ENCODE peak calls at places on chromosome 22, in ten cellular contexts. One of them, this sample, is unnamed.

GRCh38 chr22:19965771-19966709 is 24.4 kb upstream of the TXNRD2 start:
- DNase-seq in heart right ventricle: no peak
- DNase-seq in cardiac fibroblast: no peak
- DNase-seq in NT2/D1: no peak
- DNase-seq in activated B cell treated with CpG ODN at 0.5 μM for 24 hours: no peak
- DNase-seq in SK-MEL-5: peak; percentile 41
- DNase-seq in stimulated activated CD8-positive, alpha-beta memory T cell treated with anti-CD3 and anti-CD28 coated beads, Interleukin-4, amount 100 ng/mL, for 24 hours: no peak
- DNase-seq in HuH-7.5: no peak
- DNase-seq in colonic mucosa: no peak
- DNase-seq in stimulated activated naive CD4-positive, alpha-beta T cell: no peak
- DNase-seq in this sample: no peak

GRCh38 chr22:23152238-23153114 is 7.2 kb downstream of the RAB36 start:
- DNase-seq in NT2/D1: no peak
- DNase-seq in activated B cell treated with CpG ODN at 0.5 μM for 24 hours: peak; percentile 30
- DNase-seq in colonic mucosa: no peak
- DNase-seq in stimulated activated naive CD4-positive, alpha-beta T cell: no peak
- DNase-seq in HuH-7.5: no peak
- DNase-seq in stimulated activated CD8-positive, alpha-beta memory T cell treated with anti-CD3 and anti-CD28 coated beads, Interleukin-4, amount 100 ng/mL, for 24 hours: no peak
- DNase-seq in heart right ventricle: no peak
- DNase-seq in cardiac fibroblast: no peak
- DNase-seq in SK-MEL-5: no peak
- DNase-seq in this sample: peak; percentile 90

GRCh38 chr22:36368359-36368983 is 19.3 kb downstream of the MYH9 start:
- DNase-seq in cardiac fibroblast: peak; percentile 87
- DNase-seq in SK-MEL-5: peak; percentile 88
- DNase-seq in stimulated activated naive CD4-positive, alpha-beta T cell: peak; percentile 25
- DNase-seq in activated B cell treated with CpG ODN at 0.5 μM for 24 hours: no peak
- DNase-seq in colonic mucosa: no peak
- DNase-seq in NT2/D1: peak; percentile 84
- DNase-seq in heart right ventricle: no peak
- DNase-seq in HuH-7.5: no peak
- DNase-seq in stimulated activated CD8-positive, alpha-beta memory T cell treated with anti-CD3 and anti-CD28 coated beads, Interleukin-4, amount 100 ng/mL, for 24 hours: no peak
- DNase-seq in this sample: peak; percentile 72

GRCh38 chr22:39234157-39234793 is 10.5 kb downstream of the PDGFB start:
- DNase-seq in activated B cell treated with CpG ODN at 0.5 μM for 24 hours: no peak
- DNase-seq in stimulated activated CD8-positive, alpha-beta memory T cell treated with anti-CD3 and anti-CD28 coated beads, Interleukin-4, amount 100 ng/mL, for 24 hours: no peak
- DNase-seq in NT2/D1: no peak
- DNase-seq in cardiac fibroblast: peak; percentile 84
- DNase-seq in colonic mucosa: no peak
- DNase-seq in stimulated activated naive CD4-positive, alpha-beta T cell: no peak
- DNase-seq in SK-MEL-5: peak; percentile 46
- DNase-seq in heart right ventricle: peak; percentile 80
- DNase-seq in HuH-7.5: no peak
- DNase-seq in this sample: no peak

GRCh38 chr22:44890416-44891292 is 119.2 kb downstream of the PHF21B start:
- DNase-seq in stimulated activated naive CD4-positive, alpha-beta T cell: no peak
- DNase-seq in activated B cell treated with CpG ODN at 0.5 μM for 24 hours: no peak
- DNase-seq in SK-MEL-5: no peak
- DNase-seq in NT2/D1: no peak
- DNase-seq in stimulated activated CD8-positive, alpha-beta memory T cell treated with anti-CD3 and anti-CD28 coated beads, Interleukin-4, amount 100 ng/mL, for 24 hours: no peak
- DNase-seq in heart right ventricle: no peak
- DNase-seq in HuH-7.5: no peak
- DNase-seq in colonic mucosa: no peak
- DNase-seq in cardiac fibroblast: no peak
- DNase-seq in this sample: no peak

GRCh38 chr22:21632237-21632895 is at the start of gene CCDC116:
- DNase-seq in HuH-7.5: no peak
- DNase-seq in cardiac fibroblast: no peak
- DNase-seq in stimulated activated CD8-positive, alpha-beta memory T cell treated with anti-CD3 and anti-CD28 coated beads, Interleukin-4, amount 100 ng/mL, for 24 hours: peak; percentile 55
- DNase-seq in NT2/D1: no peak
- DNase-seq in colonic mucosa: no peak
- DNase-seq in stimulated activated naive CD4-positive, alpha-beta T cell: peak; percentile 31
- DNase-seq in heart right ventricle: no peak
- DNase-seq in SK-MEL-5: no peak
- DNase-seq in activated B cell treated with CpG ODN at 0.5 μM for 24 hours: no peak
- DNase-seq in this sample: peak; percentile 81

GRCh38 chr22:43136255-43136654 is 6.9 kb downstream of the MCAT start:
- DNase-seq in HuH-7.5: peak; percentile 74
- DNase-seq in heart right ventricle: no peak
- DNase-seq in NT2/D1: peak; percentile 38
- DNase-seq in activated B cell treated with CpG ODN at 0.5 μM for 24 hours: peak; percentile 54
- DNase-seq in SK-MEL-5: peak; percentile 68
- DNase-seq in cardiac fibroblast: peak; percentile 62
- DNase-seq in colonic mucosa: no peak
- DNase-seq in stimulated activated CD8-positive, alpha-beta memory T cell treated with anti-CD3 and anti-CD28 coated beads, Interleukin-4, amount 100 ng/mL, for 24 hours: peak; percentile 34
- DNase-seq in stimulated activated naive CD4-positive, alpha-beta T cell: peak; percentile 22
- DNase-seq in this sample: peak; percentile 34

GRCh38 chr22:34696557-34696956 is 369.4 kb upstream of the ISX start:
- DNase-seq in SK-MEL-5: no peak
- DNase-seq in heart right ventricle: no peak
- DNase-seq in colonic mucosa: no peak
- DNase-seq in stimulated activated CD8-positive, alpha-beta memory T cell treated with anti-CD3 and anti-CD28 coated beads, Interleukin-4, amount 100 ng/mL, for 24 hours: no peak
- DNase-seq in stimulated activated naive CD4-positive, alpha-beta T cell: no peak
- DNase-seq in cardiac fibroblast: no peak
- DNase-seq in HuH-7.5: no peak
- DNase-seq in activated B cell treated with CpG ODN at 0.5 μM for 24 hours: no peak
- DNase-seq in NT2/D1: peak; percentile 23
- DNase-seq in this sample: no peak

GRCh38 chr22:37518509-37519267 is 527 bp downstream of the CARD10 start:
- DNase-seq in NT2/D1: no peak
- DNase-seq in heart right ventricle: no peak
- DNase-seq in cardiac fibroblast: no peak
- DNase-seq in SK-MEL-5: no peak
- DNase-seq in colonic mucosa: peak; percentile 73
- DNase-seq in stimulated activated CD8-positive, alpha-beta memory T cell treated with anti-CD3 and anti-CD28 coated beads, Interleukin-4, amount 100 ng/mL, for 24 hours: no peak
- DNase-seq in activated B cell treated with CpG ODN at 0.5 μM for 24 hours: no peak
- DNase-seq in HuH-7.5: no peak
- DNase-seq in stimulated activated naive CD4-positive, alpha-beta T cell: no peak
- DNase-seq in this sample: no peak

GRCh38 chr22:31089101-31090100 is 8.3 kb downstream of the SMTN start:
- DNase-seq in cardiac fibroblast: peak; percentile 68
- DNase-seq in NT2/D1: no peak
- DNase-seq in colonic mucosa: peak; percentile 42
- DNase-seq in stimulated activated CD8-positive, alpha-beta memory T cell treated with anti-CD3 and anti-CD28 coated beads, Interleukin-4, amount 100 ng/mL, for 24 hours: no peak
- DNase-seq in HuH-7.5: peak; percentile 91
- DNase-seq in heart right ventricle: peak; percentile 71
- DNase-seq in stimulated activated naive CD4-positive, alpha-beta T cell: no peak
- DNase-seq in activated B cell treated with CpG ODN at 0.5 μM for 24 hours: peak; percentile 36
- DNase-seq in SK-MEL-5: peak; percentile 66
- DNase-seq in this sample: no peak

GRCh38 chr22:47091241-47091691 is 328.8 kb downstream of the TBC1D22A start:
- DNase-seq in NT2/D1: no peak
- DNase-seq in HuH-7.5: no peak
- DNase-seq in SK-MEL-5: no peak
- DNase-seq in heart right ventricle: no peak
- DNase-seq in stimulated activated naive CD4-positive, alpha-beta T cell: no peak
- DNase-seq in activated B cell treated with CpG ODN at 0.5 μM for 24 hours: no peak
- DNase-seq in cardiac fibroblast: peak; percentile 36
- DNase-seq in colonic mucosa: no peak
- DNase-seq in stimulated activated CD8-positive, alpha-beta memory T cell treated with anti-CD3 and anti-CD28 coated beads, Interleukin-4, amount 100 ng/mL, for 24 hours: no peak
- DNase-seq in this sample: no peak

GRCh38 chr22:21447694-21448402 is 19.3 kb upstream of the TMEM191C start:
- DNase-seq in NT2/D1: no peak
- DNase-seq in SK-MEL-5: peak; percentile 64
- DNase-seq in stimulated activated naive CD4-positive, alpha-beta T cell: no peak
- DNase-seq in stimulated activated CD8-positive, alpha-beta memory T cell treated with anti-CD3 and anti-CD28 coated beads, Interleukin-4, amount 100 ng/mL, for 24 hours: no peak
- DNase-seq in HuH-7.5: no peak
- DNase-seq in colonic mucosa: no peak
- DNase-seq in cardiac fibroblast: no peak
- DNase-seq in activated B cell treated with CpG ODN at 0.5 μM for 24 hours: no peak
- DNase-seq in heart right ventricle: peak; percentile 11
- DNase-seq in this sample: no peak

GRCh38 chr22:46289244-46289891 is 7.3 kb upstream of the GTSE1 start:
- DNase-seq in heart right ventricle: no peak
- DNase-seq in SK-MEL-5: no peak
- DNase-seq in stimulated activated CD8-positive, alpha-beta memory T cell treated with anti-CD3 and anti-CD28 coated beads, Interleukin-4, amount 100 ng/mL, for 24 hours: no peak
- DNase-seq in stimulated activated naive CD4-positive, alpha-beta T cell: no peak
- DNase-seq in NT2/D1: no peak
- DNase-seq in HuH-7.5: no peak
- DNase-seq in colonic mucosa: no peak
- DNase-seq in cardiac fibroblast: no peak
- DNase-seq in activated B cell treated with CpG ODN at 0.5 μM for 24 hours: no peak
- DNase-seq in this sample: no peak

GRCh38 chr22:50503475-50504145 is 3.9 kb downstream of the LMF2 start:
- DNase-seq in activated B cell treated with CpG ODN at 0.5 μM for 24 hours: no peak
- DNase-seq in stimulated activated naive CD4-positive, alpha-beta T cell: no peak
- DNase-seq in SK-MEL-5: no peak
- DNase-seq in stimulated activated CD8-positive, alpha-beta memory T cell treated with anti-CD3 and anti-CD28 coated beads, Interleukin-4, amount 100 ng/mL, for 24 hours: no peak
- DNase-seq in HuH-7.5: no peak
- DNase-seq in NT2/D1: no peak
- DNase-seq in cardiac fibroblast: no peak
- DNase-seq in heart right ventricle: no peak
- DNase-seq in colonic mucosa: no peak
- DNase-seq in this sample: no peak

GRCh38 chr22:29434288-29434687 is 4.1 kb upstream of the RFPL1 start:
- DNase-seq in cardiac fibroblast: no peak
- DNase-seq in SK-MEL-5: no peak
- DNase-seq in NT2/D1: no peak
- DNase-seq in HuH-7.5: no peak
- DNase-seq in stimulated activated naive CD4-positive, alpha-beta T cell: no peak
- DNase-seq in colonic mucosa: no peak
- DNase-seq in activated B cell treated with CpG ODN at 0.5 μM for 24 hours: no peak
- DNase-seq in heart right ventricle: no peak
- DNase-seq in stimulated activated CD8-positive, alpha-beta memory T cell treated with anti-CD3 and anti-CD28 coated beads, Interleukin-4, amount 100 ng/mL, for 24 hours: no peak
- DNase-seq in this sample: no peak